ENCODE peak calls at places on chromosomes 3 and 15, in eight cellular contexts. F is pons; T is fibroblast of mammary gland; R is naive thymus-derived CD4-positive, alpha-beta T cell; U is stimulated activated CD8-positive, alpha-beta memory T cell treated with anti-CD3 and anti-CD28 coated beads, Interleukin-7, amount 100 ng/mL, for 48 hours; A is LoVo; N is ACHN; K is lower lobe of right lung. S is an unnamed sample.

GRCh38 chr3:107128942-107129341 is 248.3 kb upstream of the CCDC54 start:
- DNase-seq in F (no peak), T (no peak), R (no peak), U (no peak), A (no peak), N (no peak), K (no peak), S (no peak)

GRCh38 chr3:128804817-128805166 is 74.6 kb upstream of the ACAD9 start:
- DNase-seq in F (no peak), T (peak), R (no peak), U (no peak), A (no peak), N (no peak), K (no peak), S (no peak)

GRCh38 chr3:111615880-111616279 is 20.7 kb upstream of the ZBED2 start:
- DNase-seq in F (no peak), T (no peak), R (no peak), U (no peak), A (no peak), N (no peak), K (no peak), S (no peak)

GRCh38 chr3:127431066-127431465 is 143.2 kb upstream of the PRR20G start:
- DNase-seq in F (no peak), T (no peak), R (no peak), U (no peak), A (no peak), N (no peak), K (no peak), S (no peak)

GRCh38 chr3:141050913-141051632 is at the start of gene SPSB4:
- DNase-seq in F (no peak), T (peak), R (no peak), U (no peak), A (no peak), N (peak), K (peak), S (peak)

GRCh38 chr3:79729096-79729495 is 38.7 kb downstream of the ROBO1 start:
- DNase-seq in F (peak), T (no peak), R (no peak), U (no peak), A (no peak), N (peak), K (no peak), S (no peak)

GRCh38 chr3:32913790-32914446 is 37.5 kb upstream of the CCR4 start:
- DNase-seq in F (no peak), T (peak), R (no peak), U (no peak), A (peak), N (no peak), K (no peak), S (no peak)

GRCh38 chr15:48868549-48868948 is 9.4 kb upstream of the EID1 start:
- DNase-seq in F (no peak), T (peak), R (no peak), U (no peak), A (peak), N (peak), K (no peak), S (no peak)

GRCh38 chr3:111668912-111669488 is 73.9 kb upstream of the ZBED2 start:
- DNase-seq in F (peak), T (peak), R (peak), U (no peak), A (peak), N (peak), K (no peak), S (peak)

GRCh38 chr3:189272500-189273119 is 100.8 kb downstream of the TPRG1 start:
- DNase-seq in F (no peak), T (no peak), R (peak), U (no peak), A (no peak), N (peak), K (no peak), S (no peak)

GRCh38 chr3:13762931-13763330 is 116.9 kb downstream of the WNT7A start:
- DNase-seq in F (no peak), T (no peak), R (no peak), U (no peak), A (no peak), N (no peak), K (no peak), S (no peak)